ENCODE peak calls at places on chromosomes 4 and X, in ten cellular contexts. One of them, this sample, is unnamed.

GRCh38 chr4:148574502-148574901 is 132.3 kb upstream of the NR3C2 start:
- DNase-seq in pulmonary artery endothelial cell: no peak
- DNase-seq in glutamatergic neuron: no peak
- DNase-seq in posterior vena cava: no peak
- DNase-seq in non-pigmented ciliary epithelial cell: peak; percentile 60
- DNase-seq in fibroblast of lung: peak; percentile 63
- DNase-seq in natural killer cell: no peak
- DNase-seq in cardiac muscle cell: no peak
- DNase-seq in A549: no peak
- DNase-seq in hippocampal formation: no peak
- DNase-seq in this sample: no peak

GRCh38 chr4:159267023-159267939 is 164.4 kb downstream of the RAPGEF2 start:
- DNase-seq in pulmonary artery endothelial cell: peak; percentile 61
- DNase-seq in glutamatergic neuron: no peak
- DNase-seq in posterior vena cava: no peak
- DNase-seq in non-pigmented ciliary epithelial cell: no peak
- DNase-seq in fibroblast of lung: peak; percentile 49
- DNase-seq in natural killer cell: no peak
- DNase-seq in cardiac muscle cell: peak; percentile 41
- DNase-seq in A549: no peak
- DNase-seq in hippocampal formation: peak; percentile 55
- DNase-seq in this sample: no peak

GRCh38 chr4:158783775-158784174 is 14.9 kb downstream of the FNIP2 start:
- DNase-seq in pulmonary artery endothelial cell: peak; percentile 26
- DNase-seq in glutamatergic neuron: no peak
- DNase-seq in posterior vena cava: no peak
- DNase-seq in non-pigmented ciliary epithelial cell: peak; percentile 58
- DNase-seq in fibroblast of lung: peak; percentile 71
- DNase-seq in natural killer cell: no peak
- DNase-seq in cardiac muscle cell: no peak
- DNase-seq in A549: no peak
- DNase-seq in hippocampal formation: no peak
- DNase-seq in this sample: no peak

GRCh38 chrX:119763175-119763574 is 4.8 kb downstream of the SOWAHD start:
- DNase-seq in pulmonary artery endothelial cell: no peak
- DNase-seq in glutamatergic neuron: no peak
- DNase-seq in posterior vena cava: no peak
- DNase-seq in non-pigmented ciliary epithelial cell: peak; percentile 35
- DNase-seq in fibroblast of lung: peak; percentile 90
- DNase-seq in natural killer cell: no peak
- DNase-seq in cardiac muscle cell: no peak
- DNase-seq in A549: no peak
- DNase-seq in hippocampal formation: no peak
- DNase-seq in this sample: no peak

GRCh38 chr4:24476209-24476781 is 108.1 kb downstream of the DHX15 start:
- DNase-seq in pulmonary artery endothelial cell: no peak
- DNase-seq in glutamatergic neuron: no peak
- DNase-seq in posterior vena cava: no peak
- DNase-seq in non-pigmented ciliary epithelial cell: no peak
- DNase-seq in fibroblast of lung: peak; percentile 24
- DNase-seq in natural killer cell: no peak
- DNase-seq in cardiac muscle cell: peak; percentile 15
- DNase-seq in A549: no peak
- DNase-seq in hippocampal formation: no peak
- DNase-seq in this sample: no peak

GRCh38 chr4:123107444-123108252 is 185.3 kb upstream of the NUDT6 start:
- DNase-seq in pulmonary artery endothelial cell: no peak
- DNase-seq in glutamatergic neuron: no peak
- DNase-seq in posterior vena cava: peak; percentile 76
- DNase-seq in non-pigmented ciliary epithelial cell: no peak
- DNase-seq in fibroblast of lung: no peak
- DNase-seq in natural killer cell: no peak
- DNase-seq in cardiac muscle cell: no peak
- DNase-seq in A549: no peak
- DNase-seq in hippocampal formation: no peak
- DNase-seq in this sample: no peak

GRCh38 chr4:31234494-31234893 is 514.3 kb downstream of the PCDH7 start:
- DNase-seq in pulmonary artery endothelial cell: no peak
- DNase-seq in glutamatergic neuron: peak; percentile 17
- DNase-seq in posterior vena cava: no peak
- DNase-seq in non-pigmented ciliary epithelial cell: no peak
- DNase-seq in fibroblast of lung: no peak
- DNase-seq in natural killer cell: no peak
- DNase-seq in cardiac muscle cell: no peak
- DNase-seq in A549: no peak
- DNase-seq in hippocampal formation: no peak
- DNase-seq in this sample: peak; percentile 74

GRCh38 chr4:158159054-158159717 is 13.6 kb downstream of the GASK1B start:
- DNase-seq in pulmonary artery endothelial cell: no peak
- DNase-seq in glutamatergic neuron: no peak
- DNase-seq in posterior vena cava: no peak
- DNase-seq in non-pigmented ciliary epithelial cell: peak; percentile 79
- DNase-seq in fibroblast of lung: peak; percentile 96
- DNase-seq in natural killer cell: no peak
- DNase-seq in cardiac muscle cell: no peak
- DNase-seq in A549: no peak
- DNase-seq in hippocampal formation: no peak
- DNase-seq in this sample: no peak

This sample was measured in Caco-2.